ENCODE peak calls at places on chromosomes 2 and 18, in eight cellular contexts. One of them, this sample, is unnamed.

GRCh38 chr2:41420872-41421271 is 626.9 kb upstream of the PKDCC start:
- ATAC-seq in GM12878: no peak
- ATAC-seq in Panc1: no peak
- ATAC-seq in right lobe of liver: no peak
- ATAC-seq in heart right ventricle: peak
- ATAC-seq in lower lobe of right lung: no peak
- ATAC-seq in A549: no peak
- ATAC-seq in psoas muscle: no peak
- ATAC-seq in this sample: no peak

GRCh38 chr2:209577376-209578357 is 153.8 kb downstream of the MAP2 start:
- ATAC-seq in GM12878: no peak
- ATAC-seq in A549: no peak
- ATAC-seq in right lobe of liver: no peak
- ATAC-seq in lower lobe of right lung: no peak
- ATAC-seq in psoas muscle: no peak
- ATAC-seq in heart right ventricle: no peak
- ATAC-seq in Panc1: no peak
- ATAC-seq in this sample: no peak

GRCh38 chr18:48638896-48639771 is 100.3 kb downstream of the CTIF start:
- ATAC-seq in Panc1: no peak
- ATAC-seq in GM12878: no peak
- ATAC-seq in heart right ventricle: peak
- ATAC-seq in lower lobe of right lung: no peak
- ATAC-seq in psoas muscle: peak
- ATAC-seq in right lobe of liver: no peak
- ATAC-seq in A549: no peak
- ATAC-seq in this sample: no peak

GRCh38 chr2:134457765-134458202 is 203.9 kb downstream of the MGAT5 start:
- ATAC-seq in A549: no peak
- ATAC-seq in psoas muscle: no peak
- ATAC-seq in Panc1: no peak
- ATAC-seq in right lobe of liver: peak
- ATAC-seq in heart right ventricle: no peak
- ATAC-seq in GM12878: no peak
- ATAC-seq in lower lobe of right lung: peak
- ATAC-seq in this sample: no peak

GRCh38 chr18:26225915-26226228 is 373 bp upstream of the TAF4B start:
- ATAC-seq in GM12878: no peak
- ATAC-seq in lower lobe of right lung: no peak
- ATAC-seq in heart right ventricle: no peak
- ATAC-seq in Panc1: no peak
- ATAC-seq in A549: no peak
- ATAC-seq in psoas muscle: no peak
- ATAC-seq in right lobe of liver: no peak
- ATAC-seq in this sample: no peak

GRCh38 chr2:40103590-40103989 is 324.5 kb upstream of the THUMPD2 start:
- ATAC-seq in GM12878: no peak
- ATAC-seq in lower lobe of right lung: no peak
- ATAC-seq in Panc1: no peak
- ATAC-seq in right lobe of liver: no peak
- ATAC-seq in A549: no peak
- ATAC-seq in psoas muscle: no peak
- ATAC-seq in heart right ventricle: peak
- ATAC-seq in this sample: no peak

GRCh38 chr2:165877565-165878550 is 75.7 kb downstream of the TTC21B start:
- ATAC-seq in Panc1: no peak
- ATAC-seq in GM12878: peak
- ATAC-seq in lower lobe of right lung: peak
- ATAC-seq in right lobe of liver: no peak
- ATAC-seq in heart right ventricle: no peak
- ATAC-seq in A549: no peak
- ATAC-seq in psoas muscle: no peak
- ATAC-seq in this sample: no peak

GRCh38 chr2:186349508-186349907 is 136.6 kb upstream of the ZC3H15 start:
- ATAC-seq in right lobe of liver: no peak
- ATAC-seq in A549: no peak
- ATAC-seq in Panc1: peak
- ATAC-seq in lower lobe of right lung: no peak
- ATAC-seq in GM12878: peak
- ATAC-seq in heart right ventricle: no peak
- ATAC-seq in psoas muscle: no peak
- ATAC-seq in this sample: no peak

GRCh38 chr2:10538224-10538894 is 90.2 kb upstream of the ODC1 start:
- ATAC-seq in A549: peak
- ATAC-seq in Panc1: no peak
- ATAC-seq in right lobe of liver: no peak
- ATAC-seq in lower lobe of right lung: no peak
- ATAC-seq in GM12878: no peak
- ATAC-seq in heart right ventricle: no peak
- ATAC-seq in psoas muscle: no peak
- ATAC-seq in this sample: no peak

GRCh38 chr18:3060667-3061580 is 48.0 kb upstream of the LPIN2 start:
- ATAC-seq in psoas muscle: no peak
- ATAC-seq in A549: no peak
- ATAC-seq in GM12878: peak
- ATAC-seq in lower lobe of right lung: peak
- ATAC-seq in right lobe of liver: peak
- ATAC-seq in heart right ventricle: no peak
- ATAC-seq in Panc1: no peak
- ATAC-seq in this sample: peak

GRCh38 chr2:145203931-145204330 is 684.0 kb upstream of the ZEB2 start:
- ATAC-seq in A549: no peak
- ATAC-seq in GM12878: no peak
- ATAC-seq in lower lobe of right lung: no peak
- ATAC-seq in heart right ventricle: no peak
- ATAC-seq in psoas muscle: no peak
- ATAC-seq in Panc1: no peak
- ATAC-seq in right lobe of liver: no peak
- ATAC-seq in this sample: no peak

GRCh38 chr18:12819822-12820221 is 64.2 kb downstream of the PTPN2 start:
- ATAC-seq in psoas muscle: no peak
- ATAC-seq in A549: no peak
- ATAC-seq in heart right ventricle: no peak
- ATAC-seq in right lobe of liver: peak
- ATAC-seq in Panc1: no peak
- ATAC-seq in GM12878: peak
- ATAC-seq in lower lobe of right lung: no peak
- ATAC-seq in this sample: no peak

GRCh38 chr2:23926289-23926749 is 604 bp downstream of the ATAD2B start:
- ATAC-seq in A549: peak
- ATAC-seq in lower lobe of right lung: peak
- ATAC-seq in psoas muscle: peak
- ATAC-seq in Panc1: peak
- ATAC-seq in right lobe of liver: peak
- ATAC-seq in GM12878: peak
- ATAC-seq in heart right ventricle: peak
- ATAC-seq in this sample: peak

GRCh38 chr18:58669731-58670379 is 1.4 kb upstream of the MALT1 start:
- ATAC-seq in psoas muscle: no peak
- ATAC-seq in right lobe of liver: no peak
- ATAC-seq in heart right ventricle: no peak
- ATAC-seq in GM12878: peak
- ATAC-seq in lower lobe of right lung: peak
- ATAC-seq in A549: no peak
- ATAC-seq in Panc1: peak
- ATAC-seq in this sample: no peak

GRCh38 chr2:120587326-120587996 is 148.2 kb upstream of the GLI2 start:
- ATAC-seq in right lobe of liver: no peak
- ATAC-seq in GM12878: no peak
- ATAC-seq in A549: no peak
- ATAC-seq in psoas muscle: no peak
- ATAC-seq in lower lobe of right lung: peak
- ATAC-seq in heart right ventricle: no peak
- ATAC-seq in Panc1: no peak
- ATAC-seq in this sample: no peak
- TF ChIP-seq CTCF in right lobe of liver: no peak
- TF ChIP-seq CTCF in GM12878: no peak
- TF ChIP-seq CTCF in A549: no peak
- TF ChIP-seq CTCF in psoas muscle: no peak
- TF ChIP-seq CTCF in lower lobe of right lung: no peak
- TF ChIP-seq CTCF in heart right ventricle: no peak
- TF ChIP-seq CTCF in Panc1: no peak
- TF ChIP-seq CTCF in this sample: no peak

GRCh38 chr2:127575185-127575765 is 39.8 kb downstream of the MYO7B start:
- ATAC-seq in A549: no peak
- ATAC-seq in Panc1: no peak
- ATAC-seq in right lobe of liver: no peak
- ATAC-seq in lower lobe of right lung: no peak
- ATAC-seq in GM12878: peak
- ATAC-seq in heart right ventricle: no peak
- ATAC-seq in psoas muscle: no peak
- ATAC-seq in this sample: no peak
- TF ChIP-seq CTCF in A549: no peak
- TF ChIP-seq CTCF in Panc1: no peak
- TF ChIP-seq CTCF in right lobe of liver: no peak
- TF ChIP-seq CTCF in lower lobe of right lung: no peak
- TF ChIP-seq CTCF in GM12878: peak
- TF ChIP-seq CTCF in heart right ventricle: no peak
- TF ChIP-seq CTCF in psoas muscle: no peak
- TF ChIP-seq CTCF in this sample: no peak

DNA sequence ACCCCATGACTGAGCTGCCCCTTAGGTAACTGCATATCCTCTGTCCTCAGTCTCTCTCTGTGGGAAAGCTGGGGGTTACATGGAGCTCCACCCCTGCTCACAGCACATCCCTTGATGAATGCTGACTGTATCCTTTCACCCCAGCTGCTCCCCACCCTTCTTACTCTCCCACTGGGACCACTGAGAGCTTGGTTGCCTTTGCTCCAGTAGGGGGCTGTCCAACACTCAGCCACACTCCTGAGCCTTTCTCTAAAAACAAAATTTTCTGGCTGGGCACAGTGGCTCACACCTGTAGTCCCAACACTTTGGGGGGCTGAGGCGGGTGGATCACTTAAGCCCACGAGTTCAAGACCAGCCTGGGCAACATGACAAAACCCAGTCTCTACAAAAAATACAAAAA is 89.2 kb upstream of the MSH2 start:
- ATAC-seq in lower lobe of right lung: no peak
- ATAC-seq in Panc1: no peak
- ATAC-seq in GM12878: no peak
- ATAC-seq in A549: no peak
- ATAC-seq in heart right ventricle: no peak
- ATAC-seq in right lobe of liver: no peak
- ATAC-seq in psoas muscle: no peak
- ATAC-seq in this sample: no peak
- TF ChIP-seq CTCF in lower lobe of right lung: no peak
- TF ChIP-seq CTCF in Panc1: no peak
- TF ChIP-seq CTCF in GM12878: peak
- TF ChIP-seq CTCF in A549: no peak
- TF ChIP-seq CTCF in heart right ventricle: no peak
- TF ChIP-seq CTCF in right lobe of liver: no peak
- TF ChIP-seq CTCF in psoas muscle: no peak
- TF ChIP-seq CTCF in this sample: no peak

DNA sequence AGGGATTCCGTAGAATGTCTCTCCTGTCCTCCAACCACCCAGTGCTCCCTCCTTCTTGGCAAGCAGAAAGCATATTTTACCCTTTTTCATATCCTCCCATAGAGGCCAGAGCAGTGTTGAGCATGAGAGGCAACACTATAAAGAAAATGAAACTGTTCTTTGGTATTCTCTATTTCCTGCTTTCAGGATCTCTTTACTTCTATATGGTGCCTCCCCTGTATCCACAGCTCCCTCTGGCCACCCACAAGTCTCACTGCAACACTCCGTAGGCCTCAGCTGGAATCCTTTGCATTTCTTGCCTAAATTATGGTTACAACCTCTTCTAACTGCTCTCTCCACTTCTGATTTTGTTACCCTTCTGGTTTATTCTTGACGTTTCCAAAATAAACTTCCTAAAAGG is 74.9 kb upstream of the C2orf15 start:
- ATAC-seq in A549: peak
- ATAC-seq in right lobe of liver: peak
- ATAC-seq in heart right ventricle: peak
- ATAC-seq in psoas muscle: no peak
- ATAC-seq in GM12878: peak
- ATAC-seq in Panc1: peak
- ATAC-seq in lower lobe of right lung: peak
- ATAC-seq in this sample: no peak
- TF ChIP-seq CTCF in A549: peak
- TF ChIP-seq CTCF in right lobe of liver: peak
- TF ChIP-seq CTCF in heart right ventricle: peak
- TF ChIP-seq CTCF in psoas muscle: no peak
- TF ChIP-seq CTCF in GM12878: peak
- TF ChIP-seq CTCF in Panc1: peak
- TF ChIP-seq CTCF in lower lobe of right lung: peak
- TF ChIP-seq CTCF in this sample: no peak

DNA sequence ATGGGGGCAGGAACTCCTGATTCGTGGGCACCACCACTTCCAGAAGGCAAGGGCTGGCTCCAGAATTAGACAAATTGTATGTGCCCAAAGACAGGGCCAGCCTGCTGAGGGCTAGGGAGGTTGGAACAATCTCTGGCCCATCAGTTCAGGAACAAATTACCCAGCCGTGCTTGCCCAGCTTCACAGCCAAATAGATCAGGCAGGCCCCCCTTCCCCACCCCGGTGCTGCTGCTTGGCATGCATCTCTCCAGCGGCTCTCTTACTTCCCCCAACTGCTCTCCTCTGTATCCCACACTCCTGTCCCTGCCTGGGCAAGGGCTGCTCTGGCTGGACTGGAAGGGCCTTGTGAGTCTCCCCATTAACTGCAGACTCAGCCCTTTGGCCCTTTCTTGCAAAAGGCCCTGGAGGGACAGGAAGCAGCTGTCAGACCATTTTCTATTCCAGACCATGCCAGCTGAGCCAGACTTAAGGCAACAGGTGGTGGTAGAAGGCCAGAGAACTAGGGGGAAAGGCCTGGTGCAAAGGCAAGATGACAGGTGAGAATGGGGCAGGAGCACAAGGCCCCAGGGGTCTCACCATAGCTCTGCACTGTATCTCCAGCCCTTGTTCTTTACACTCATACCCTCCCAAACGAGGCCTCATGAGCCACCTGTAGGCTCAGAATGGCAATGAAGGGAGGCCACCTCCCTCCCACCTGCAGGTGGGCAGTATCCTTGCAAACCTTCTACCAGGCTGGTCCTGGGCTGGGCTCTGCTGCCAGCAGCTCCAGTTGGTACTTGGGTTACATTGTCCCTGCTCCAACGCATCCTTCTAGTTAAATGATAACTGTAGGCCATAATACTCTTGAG is 30.7 kb upstream of the ACAA2 start:
- ATAC-seq in psoas muscle: peak
- ATAC-seq in Panc1: no peak
- ATAC-seq in GM12878: no peak
- ATAC-seq in heart right ventricle: no peak
- ATAC-seq in right lobe of liver: no peak
- ATAC-seq in lower lobe of right lung: no peak
- ATAC-seq in A549: no peak
- ATAC-seq in this sample: no peak
- TF ChIP-seq CTCF in psoas muscle: no peak
- TF ChIP-seq CTCF in Panc1: no peak
- TF ChIP-seq CTCF in GM12878: no peak
- TF ChIP-seq CTCF in heart right ventricle: no peak
- TF ChIP-seq CTCF in right lobe of liver: no peak
- TF ChIP-seq CTCF in lower lobe of right lung: no peak
- TF ChIP-seq CTCF in A549: no peak
- TF ChIP-seq CTCF in this sample: no peak

This sample was measured in gastroesophageal sphincter.